ENCODE peak calls at places on chromosomes 11 and 22, in six cellular contexts. U, J, C, A, N and Q are unnamed samples.

GRCh38 chr22:44838316-44839016 is 86.1 kb downstream of the ARHGAP8 start:
- DNase-seq in J (no peak), U (no peak), N (no peak), A (no peak), C (no peak), Q (no peak)

GRCh38 chr22:45881524-45881875 is 95.5 kb downstream of the WNT7B start:
- DNase-seq in C (no peak), N (no peak), U (no peak), A (no peak), J (peak; percentile 3), Q (no peak)

GRCh38 chr22:27046126-27046525 is 388.7 kb downstream of the MIAT start:
- DNase-seq in J (no peak), A (no peak), U (no peak), C (no peak), N (no peak), Q (no peak)

GRCh38 chr11:64379817-64380709 is 21.1 kb downstream of the RPS6KA4 start:
- DNase-seq in A (no peak), C (no peak), N (no peak), U (no peak), J (no peak), Q (no peak)

GRCh38 chr11:65442952-65443351 is 20.4 kb downstream of the NEAT1 start:
- DNase-seq in N (no peak), A (peak; percentile 37), U (no peak), J (no peak), C (no peak), Q (no peak)

GRCh38 chr11:119717839-119718534 is 11.0 kb downstream of the NECTIN1 start:
- DNase-seq in J (peak; percentile 67), C (no peak), N (no peak), U (no peak), A (no peak), Q (no peak)

GRCh38 chr11:16879690-16880089 is 134.5 kb downstream of the PLEKHA7 start:
- DNase-seq in N (no peak), A (no peak), C (no peak), J (no peak), U (no peak), Q (no peak)

GRCh38 chr11:112797653-112798293 is 163.4 kb upstream of the NCAM1 start:
- DNase-seq in C (no peak), A (peak; percentile 12), J (peak; percentile 56), N (no peak), U (no peak), Q (peak; percentile 10)

GRCh38 chr11:7437706-7438105 is 47.6 kb upstream of the OLFML1 start:
- DNase-seq in J (no peak), U (no peak), N (peak; percentile 65), C (no peak), A (no peak), Q (no peak)

GRCh38 chr11:71551711-71552110 is 3.5 kb downstream of the KRTAP5-9 start:
- DNase-seq in C (no peak), A (no peak), N (peak; percentile 1), U (no peak), J (no peak), Q (no peak)

GRCh38 chr11:86148339-86148738 is 79.5 kb upstream of the PICALM start:
- DNase-seq in U (no peak), A (no peak), N (no peak), J (no peak), C (no peak), Q (no peak)

GRCh38 chr11:123111465-123111864 is 49.5 kb upstream of the HSPA8 start:
- DNase-seq in U (no peak), N (peak; percentile 81), A (no peak), C (no peak), J (no peak), Q (no peak)

GRCh38 chr11:35144103-35144741 is 5.3 kb downstream of the CD44 start:
- DNase-seq in N (peak; percentile 81), J (no peak), C (no peak), A (peak; percentile 53), U (peak; percentile 50), Q (no peak)

GRCh38 chr22:46041642-46042041 is 64.7 kb upstream of the WNT7B start:
- DNase-seq in J (no peak), N (no peak), C (no peak), U (peak; percentile 15), A (no peak), Q (no peak)

GRCh38 chr11:131370901-131371790 is 731 bp downstream of the NTM start:
- DNase-seq in N (no peak), J (peak; percentile 36), U (no peak), A (no peak), C (no peak), Q (no peak)

GRCh38 chr11:48034926-48035876 is 54.8 kb downstream of the PTPRJ start:
- DNase-seq in J (peak; percentile 82), N (no peak), A (no peak), U (no peak), C (peak; percentile 33), Q (no peak)

GRCh38 chr11:21814169-21814568 is 378.7 kb upstream of the ANO5 start:
- DNase-seq in U (no peak), A (peak; percentile 0), N (no peak), C (no peak), J (no peak), Q (no peak)

GRCh38 chr11:95337972-95338429 is 107.0 kb upstream of the SESN3 start:
- DNase-seq in A (no peak), U (no peak), J (no peak), C (no peak), N (no peak), Q (no peak)

GRCh38 chr11:32698579-32698978 is 95.9 kb downstream of the CCDC73 start:
- DNase-seq in U (no peak), J (no peak), A (no peak), N (no peak), C (no peak), Q (no peak)

GRCh38 chr22:37281646-37282384 is 493 bp upstream of the CYTH4 start:
- DNase-seq in U (no peak), A (peak; percentile 66), J (no peak), C (no peak), N (no peak), Q (no peak)

GRCh38 chr11:106872246-106872645 is 146.0 kb downstream of the GUCY1A2 start:
- DNase-seq in A (no peak), C (no peak), J (no peak), N (peak; percentile 1), U (no peak), Q (no peak)
- H3K36me3 ChIP-seq in A (no peaks in the 10 kb centered on the region), C (no peaks in the 10 kb centered on the region), J (no peaks in the 10 kb centered on the region), N (no peaks in the 10 kb centered on the region), U (no peaks in the 10 kb centered on the region), Q (no peaks in the 10 kb centered on the region)

GRCh38 chr11:118374729-118375128 is 15.3 kb downstream of the UBE4A start:
- DNase-seq in A (no peak), J (no peak), C (no peak), N (no peak), U (no peak), Q (no peak)
- H3K36me3 ChIP-seq in A (peaks cover 61% of the 10 kb centered on the region), J (peaks cover 73% of the 10 kb centered on the region), C (peaks cover 98% of the 10 kb centered on the region), N (peaks cover 75% of the 10 kb centered on the region), U (no peaks in the 10 kb centered on the region), Q (no peaks in the 10 kb centered on the region)

GRCh38 chr22:31326877-31327276 is 19.3 kb downstream of the PATZ1 start:
- DNase-seq in N (no peak), A (no peak), C (no peak), J (no peak), U (no peak), Q (no peak)

GRCh38 chr22:31329453-31330215 is 16.5 kb downstream of the PATZ1 start:
- DNase-seq in A (no peak), U (no peak), C (no peak), J (no peak), N (no peak), Q (no peak)

GRCh38 chr22:31329029-31329428 is 17.1 kb downstream of the PATZ1 start:
- DNase-seq in N (no peak), U (no peak), A (no peak), C (no peak), J (no peak), Q (no peak)

GRCh38 chr22:31327786-31328544 is 18.2 kb downstream of the PATZ1 start:
- DNase-seq in U (no peak), J (no peak), N (no peak), C (no peak), A (no peak), Q (no peak)

DNA sequence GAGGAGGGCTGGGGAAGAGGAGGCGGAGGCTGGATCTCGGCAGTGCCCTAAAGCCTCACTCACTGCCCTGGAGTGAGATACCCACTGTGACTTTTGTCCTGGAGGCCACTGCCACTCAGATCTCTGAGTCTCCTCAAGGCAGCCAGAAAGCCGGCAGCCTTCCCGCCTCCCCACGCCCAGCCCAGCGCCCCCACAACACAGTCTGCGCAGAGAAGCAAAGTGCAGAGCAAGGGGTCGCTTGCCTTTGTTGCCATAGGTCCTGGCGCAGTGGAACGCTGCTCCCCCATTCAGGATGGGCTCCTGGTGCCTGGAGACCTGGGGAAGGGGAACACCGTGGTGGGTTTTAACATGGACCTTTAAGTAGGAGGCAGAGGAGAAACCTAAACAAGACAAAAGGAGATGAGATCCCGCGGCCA is 17.6 kb downstream of the PATZ1 start:
- DNase-seq in J (no peak), U (no peak), C (no peak), N (no peak), A (no peak), Q (no peak)
- H3K36me3 ChIP-seq in J (peaks cover 91% of the 10 kb centered on the region), U (no peaks in the 10 kb centered on the region), C (peaks cover 93% of the 10 kb centered on the region), N (peaks cover 31% of the 10 kb centered on the region), A (peaks cover 15% of the 10 kb centered on the region), Q (no peaks in the 10 kb centered on the region)

GRCh38 chr22:42603427-42603826 is 11.3 kb downstream of the POLDIP3 start:
- DNase-seq in N (no peak), U (no peak), A (no peak), J (no peak), C (no peak), Q (no peak)

GRCh38 chr22:42608481-42609361 is 6.0 kb downstream of the POLDIP3 start:
- DNase-seq in N (peak; percentile 62), A (peak; percentile 63), J (no peak), U (no peak), C (no peak), Q (no peak)

GRCh38 chr22:42601879-42602465 is 12.7 kb downstream of the POLDIP3 start:
- DNase-seq in A (no peak), J (no peak), U (no peak), C (no peak), N (no peak), Q (no peak)

GRCh38 chr22:42602470-42602869 is 12.2 kb downstream of the POLDIP3 start:
- DNase-seq in U (no peak), N (no peak), A (no peak), J (no peak), C (no peak), Q (no peak)

GRCh38 chr22:42604403-42604802 is 10.3 kb downstream of the POLDIP3 start:
- DNase-seq in U (no peak), A (peak; percentile 22), J (no peak), C (no peak), N (no peak), Q (no peak)
- H3K36me3 ChIP-seq in U (no peaks in the 10 kb centered on the region), A (peaks cover 36% of the 10 kb centered on the region), J (peaks cover 81% of the 10 kb centered on the region), C (peaks cover 34% of the 10 kb centered on the region), N (peaks cover 41% of the 10 kb centered on the region), Q (peaks cover 10% of the 10 kb centered on the region)